ENCODE peak calls at places on chromosomes 7 and 10, in nine cellular contexts. B, T, S, K, O, P, D, R and F are unnamed samples.

GRCh38 chr7:152158801-152159587 is 133.5 kb downstream of the GALNT11 start:
- DNase-seq in D (no peak), B (no peak), T (no peak), P (no peak), S (no peak), O (no peak), K (peak), R (no peak), F (no peak)

GRCh38 chr7:28005075-28005847 is 175.3 kb downstream of the JAZF1 start:
- DNase-seq in P (no peak), B (no peak), K (no peak), D (peak), S (no peak), R (no peak), O (no peak), T (no peak), F (peak)

GRCh38 chr7:147818338-147818737 is 772.2 kb upstream of the C7orf33 start:
- DNase-seq in P (no peak), D (no peak), S (no peak), R (no peak), K (no peak), B (no peak), O (no peak), T (no peak), F (no peak)

GRCh38 chr10:43251664-43252165 is 15.2 kb downstream of the RASGEF1A start:
- DNase-seq in D (no peak), R (no peak), K (no peak), O (no peak), T (no peak), B (no peak), S (no peak), P (no peak), F (no peak)

GRCh38 chr7:129169705-129170319 is 18.6 kb upstream of the SMO start:
- DNase-seq in R (no peak), T (peak), D (no peak), S (no peak), O (no peak), B (no peak), K (peak), P (no peak), F (no peak)

GRCh38 chr10:131739201-131739600 is 161.6 kb upstream of the PPP2R2D start:
- DNase-seq in K (no peak), D (no peak), S (no peak), R (no peak), P (no peak), B (no peak), O (no peak), T (no peak), F (no peak)

GRCh38 chr7:114921636-114922150 is at the start of gene MDFIC:
- DNase-seq in R (peak), B (no peak), D (peak), T (peak), S (no peak), K (no peak), O (no peak), P (peak), F (no peak)

GRCh38 chr7:128201067-128201689 is 39.9 kb upstream of the LEP start:
- DNase-seq in O (no peak), K (no peak), P (no peak), D (no peak), B (no peak), S (no peak), T (peak), R (no peak), F (no peak)

GRCh38 chr10:132486539-132487121 is 51.0 kb upstream of the INPP5A start:
- DNase-seq in K (no peak), S (no peak), R (no peak), P (no peak), T (peak), B (no peak), D (no peak), O (no peak), F (no peak)

GRCh38 chr7:36039671-36040070 is 113.4 kb upstream of the EEPD1 start:
- DNase-seq in R (no peak), D (no peak), S (no peak), P (no peak), O (no peak), B (no peak), K (no peak), T (no peak), F (no peak)

GRCh38 chr7:41367967-41368882 is 334.7 kb downstream of the INHBA start:
- DNase-seq in B (no peak), R (peak), K (no peak), S (no peak), O (no peak), D (no peak), T (no peak), P (no peak), F (no peak)

GRCh38 chr7:24917510-24918239 is 62.3 kb downstream of the OSBPL3 start:
- DNase-seq in B (no peak), O (peak), R (no peak), D (peak), K (no peak), T (no peak), S (peak), P (no peak), F (peak)

GRCh38 chr7:128993419-128993818 is 55.7 kb downstream of the IRF5 start:
- DNase-seq in B (no peak), P (no peak), R (no peak), S (no peak), T (no peak), K (no peak), O (no peak), D (no peak), F (no peak)

GRCh38 chr10:72087392-72087968 is 871 bp downstream of the SPOCK2 start:
- DNase-seq in P (no peak), T (peak), K (no peak), S (no peak), O (no peak), B (no peak), D (no peak), R (no peak), F (no peak)

GRCh38 chr7:140641532-140642191 is 1.0 kb upstream of the DENND2A start:
- DNase-seq in S (no peak), T (peak), R (no peak), O (no peak), D (no peak), B (no peak), K (no peak), P (no peak), F (no peak)

GRCh38 chr10:93751832-93752231 is 5.9 kb upstream of the LGI1 start:
- DNase-seq in D (peak), S (no peak), P (peak), O (no peak), T (peak), K (no peak), R (no peak), B (peak), F (peak)

GRCh38 chr10:91652364-91652763 is 19.5 kb upstream of the PPP1R3C start:
- DNase-seq in O (peak), D (peak), R (no peak), T (no peak), S (peak), B (peak), K (no peak), P (peak), F (peak)

GRCh38 chr10:28135258-28135657 is 136.4 kb upstream of the ODAD2 start:
- DNase-seq in S (no peak), B (no peak), D (no peak), T (no peak), O (no peak), K (no peak), P (no peak), R (no peak), F (no peak)

GRCh38 chr10:131937832-131938231 is 37.0 kb downstream of the PPP2R2D start:
- DNase-seq in B (no peak), R (no peak), P (no peak), T (no peak), D (no peak), S (no peak), K (no peak), O (no peak), F (no peak)

GRCh38 chr7:38369816-38370493 is 96.5 kb upstream of the TARP start:
- DNase-seq in R (peak), S (peak), D (peak), T (peak), B (peak), K (peak), P (peak), O (no peak), F (peak)

GRCh38 chr7:104341545-104341944 is 13.1 kb downstream of the LHFPL3 start:
- DNase-seq in T (peak), D (no peak), K (no peak), R (no peak), B (no peak), O (no peak), S (no peak), P (peak), F (no peak)

GRCh38 chr10:62248465-62248864 is 20.2 kb downstream of the RTKN2 start:
- DNase-seq in R (no peak), D (no peak), S (no peak), B (no peak), T (no peak), P (no peak), K (no peak), O (no peak), F (peak)

GRCh38 chr10:76336213-76336963 is 905.0 kb downstream of the LRMDA start:
- DNase-seq in O (no peak), B (no peak), K (no peak), R (peak), P (peak), S (no peak), D (peak), T (peak), F (peak)

GRCh38 chr7:136074840-136075239 is 97.7 kb upstream of the MTPN start:
- DNase-seq in P (no peak), R (no peak), T (no peak), O (no peak), S (no peak), D (no peak), B (no peak), K (no peak), F (peak)

GRCh38 chr7:36301914-36302771 is 87.5 kb upstream of the ANLN start:
- DNase-seq in D (no peak), B (no peak), O (no peak), S (no peak), P (no peak), R (no peak), T (no peak), K (no peak), F (peak)

GRCh38 chr7:28408974-28409715 is 3.2 kb upstream of the CREB5 start:
- DNase-seq in P (peak), S (peak), K (peak), O (peak), R (peak), T (peak), B (peak), D (peak), F (peak)

GRCh38 chr10:91239789-91240188 is 19.3 kb downstream of the PCGF5 start:
- DNase-seq in S (no peak), T (no peak), R (no peak), B (no peak), K (no peak), D (no peak), O (no peak), P (no peak), F (no peak)

GRCh38 chr10:95542330-95542729 is 18.8 kb downstream of the SORBS1 start:
- DNase-seq in P (no peak), T (no peak), R (peak), D (no peak), S (no peak), K (no peak), B (no peak), O (no peak), F (no peak)

GRCh38 chr7:143490719-143491306 is 13.1 kb downstream of the TAS2R41 start:
- DNase-seq in P (peak), O (no peak), R (peak), B (no peak), T (peak), S (no peak), D (peak), K (no peak), F (no peak)

GRCh38 chr7:81111781-81112540 is 193.1 kb upstream of the SEMA3C start:
- DNase-seq in K (no peak), S (peak), O (peak), R (no peak), T (no peak), D (peak), P (no peak), B (no peak), F (no peak)

GRCh38 chr7:4450483-4450882 is 231.6 kb upstream of the FOXK1 start:
- DNase-seq in S (no peak), B (peak), K (no peak), D (no peak), R (no peak), T (peak), P (no peak), O (no peak), F (no peak)

GRCh38 chr10:90945496-90946070 is 24.7 kb upstream of the ANKRD1 start:
- DNase-seq in R (no peak), T (no peak), K (no peak), D (no peak), O (no peak), S (no peak), B (no peak), P (no peak), F (no peak)

GRCh38 chr7:141695803-141696289 is 6.1 kb downstream of the DENND11 start:
- DNase-seq in R (no peak), B (no peak), P (peak), O (no peak), D (no peak), K (no peak), S (no peak), T (no peak), F (no peak)

GRCh38 chr10:125983161-125983560 is 86.8 kb downstream of the FANK1 start:
- DNase-seq in B (no peak), R (no peak), K (no peak), S (no peak), O (no peak), P (no peak), T (no peak), D (no peak), F (no peak)

GRCh38 chr10:125982256-125982948 is 86.0 kb downstream of the FANK1 start:
- DNase-seq in D (peak), B (peak), K (peak), S (peak), P (peak), O (peak), R (peak), T (peak), F (peak)

GRCh38 chr10:125979976-125980375 is 83.6 kb downstream of the FANK1 start:
- DNase-seq in K (no peak), P (no peak), R (no peak), T (no peak), D (no peak), B (no peak), O (no peak), S (no peak), F (no peak)

GRCh38 chr10:125980521-125980920 is 84.2 kb downstream of the FANK1 start:
- DNase-seq in S (no peak), D (no peak), R (no peak), T (no peak), B (no peak), P (no peak), O (no peak), K (no peak), F (no peak)

DNA sequence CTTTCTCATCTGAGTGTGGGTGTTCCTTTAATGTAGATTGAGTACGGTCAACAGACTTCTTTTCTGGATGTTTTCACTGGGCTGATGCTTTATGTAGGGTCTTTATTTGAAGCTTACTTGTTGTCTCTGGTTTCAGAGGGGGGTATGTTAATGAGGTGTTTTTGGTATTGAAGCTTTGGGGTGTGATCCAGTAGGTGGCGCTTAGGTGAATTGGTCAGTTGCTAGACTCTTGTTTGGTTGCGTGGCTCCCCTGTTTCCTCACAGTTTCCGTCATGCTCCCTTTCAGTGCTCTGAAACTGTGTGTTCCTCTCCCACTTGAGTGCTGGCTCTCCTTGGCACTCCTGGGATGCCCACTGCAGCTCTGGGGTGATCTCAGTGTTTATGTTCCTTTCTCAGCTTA is 80.8 kb downstream of the FANK1 start:
- DNase-seq in K (no peak), P (no peak), D (peak), S (no peak), T (peak), B (peak), R (no peak), O (no peak), F (no peak)
- TF ChIP-seq CTCF in K (peak), P (no peak), D (peak), S (no peak), T (peak), B (peak), R (no peak), O (peak), F (peak)

GRCh38 chr10:14554843-14555205 is 219.9 kb downstream of the FAM107B start:
- DNase-seq in T (no peak), B (no peak), D (no peak), S (no peak), R (no peak), P (no peak), O (no peak), K (no peak), F (no peak)

GRCh38 chr10:14555806-14556205 is 218.9 kb downstream of the FAM107B start:
- DNase-seq in B (no peak), T (peak), S (no peak), K (no peak), R (no peak), P (no peak), O (no peak), D (no peak), F (no peak)

GRCh38 chr10:14552010-14552409 is 221.3 kb upstream of the FRMD4A start:
- DNase-seq in P (no peak), R (no peak), T (no peak), K (no peak), D (no peak), S (no peak), B (no peak), O (no peak), F (no peak)

GRCh38 chr10:14554091-14554842 is 220.4 kb downstream of the FAM107B start:
- DNase-seq in R (no peak), O (no peak), P (no peak), D (peak), T (peak), B (peak), K (no peak), S (no peak), F (no peak)

DNA sequence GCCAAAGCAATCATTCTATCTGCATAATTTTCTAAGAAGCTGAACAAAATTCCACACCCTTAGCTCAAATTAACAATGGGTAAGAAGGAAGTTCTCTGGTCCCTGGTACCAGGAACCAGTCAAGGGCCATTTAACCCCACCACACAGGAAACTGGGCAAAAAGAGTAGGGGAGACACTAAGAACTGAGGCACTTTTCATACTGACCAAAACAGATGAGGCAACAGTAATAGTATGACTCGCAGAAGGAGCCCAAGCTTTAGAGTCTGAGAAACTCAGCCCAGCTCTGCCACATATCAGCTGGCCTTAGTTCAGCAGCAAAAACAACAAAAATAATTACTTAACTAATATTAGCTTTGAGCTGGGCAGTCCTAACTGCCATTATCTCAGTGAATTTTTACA is 221.3 kb downstream of the FAM107B start:
- DNase-seq in R (no peak), T (no peak), O (no peak), D (peak), P (no peak), B (no peak), S (no peak), K (no peak), F (peak)
- H3K4me3 ChIP-seq in R (no peak), T (no peak), O (no peak), D (no peak), P (no peak), B (no peak), S (no peak), K (no peak), F (no peak)

GRCh38 chr7:106781007-106781406 is 84.1 kb upstream of the PIK3CG start:
- DNase-seq in D (no peak), R (no peak), T (no peak), S (no peak), B (no peak), P (no peak), O (no peak), K (no peak), F (no peak)

GRCh38 chr7:106778656-106779250 is 86.3 kb upstream of the PIK3CG start:
- DNase-seq in S (no peak), K (no peak), T (no peak), P (no peak), D (no peak), B (no peak), R (no peak), O (no peak), F (no peak)

GRCh38 chr7:106777666-106778299 is 87.3 kb upstream of the PIK3CG start:
- DNase-seq in P (no peak), O (no peak), D (no peak), T (no peak), S (no peak), K (no peak), R (no peak), B (no peak), F (no peak)

GRCh38 chr7:106781828-106782544 is 83.1 kb upstream of the PIK3CG start:
- DNase-seq in B (no peak), S (no peak), D (no peak), P (no peak), R (no peak), O (no peak), K (no peak), T (no peak), F (no peak)

GRCh38 chr7:106779877-106780276 is 85.2 kb upstream of the PIK3CG start:
- DNase-seq in K (no peak), D (no peak), S (no peak), R (no peak), B (peak), O (no peak), P (peak), T (peak), F (no peak)
- TF ChIP-seq CTCF in K (peak), D (no peak), S (no peak), R (no peak), B (peak), O (no peak), P (no peak), T (peak), F (no peak)

GRCh38 chr10:129959544-129960492 is 4.3 kb downstream of the EBF3 start:
- DNase-seq in K (no peak), T (no peak), B (no peak), O (no peak), P (no peak), S (no peak), D (no peak), R (no peak), F (no peak)
- H3K4me3 ChIP-seq in K (no peak), T (peak), B (no peak), O (no peak), P (no peak), S (no peak), D (no peak), R (peak), F (no peak)

GRCh38 chr10:6678211-6678803 is 98.2 kb upstream of the PRKCQ start:
- DNase-seq in S (no peak), B (peak), R (peak), T (peak), P (peak), D (peak), K (no peak), O (no peak), F (peak)
- TF ChIP-seq CTCF in S (peak), B (peak), R (peak), T (peak), P (peak), D (peak), K (peak), O (peak), F (peak)

DNA sequence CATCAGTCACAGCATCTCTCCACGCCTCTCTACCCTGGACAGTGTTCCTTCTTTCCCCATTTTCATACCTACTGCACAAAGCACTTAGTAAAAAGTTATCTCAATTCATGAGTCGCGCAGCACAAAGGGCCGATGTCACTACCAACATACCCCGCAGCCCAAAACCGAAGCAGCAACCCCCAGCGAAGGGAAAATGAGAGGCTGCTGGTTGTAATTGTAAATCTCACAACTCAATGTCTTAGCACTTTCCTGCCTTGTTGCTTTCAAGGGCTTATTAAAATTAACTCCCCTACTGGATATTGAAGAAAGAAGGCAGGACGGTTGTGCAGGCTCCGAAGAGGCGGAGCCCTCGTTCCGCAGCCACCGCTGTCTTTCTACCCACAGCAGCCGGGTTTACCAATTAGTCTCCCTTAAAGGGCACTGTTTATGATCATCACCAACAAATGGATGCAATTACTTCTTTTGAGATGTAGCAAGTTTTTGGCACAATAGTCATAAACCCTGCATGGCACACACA is 6.5 kb downstream of the DIP2C start:
- DNase-seq in R (no peak), O (no peak), S (no peak), K (no peak), D (no peak), P (no peak), T (no peak), B (no peak), F (no peak)
- H3K4me3 ChIP-seq in R (no peak), O (peak), S (peak), K (no peak), D (peak), P (peak), T (no peak), B (peak), F (peak)